ENCODE peak calls at places on chromosomes 13 and 19, in four cellular contexts. M is uterus, A is lower leg skin, C is endothelial cell of umbilical vein. W is an unnamed sample.
A peak's percentile ranks its signal among the peaks of the same experiment; 100 is the strongest.

GRCh38 chr19:44653977-44654784 is 10.5 kb downstream of the PVR start:
- DNase-seq in M (peak; percentile 43), A (peak; percentile 91), C (peak; percentile 48), W (peak; percentile 48)

GRCh38 chr13:41577437-41577836 is 120.1 kb downstream of the RGCC start:
- DNase-seq in A (peak; percentile 90), M (no peak), C (no peak), W (no peak)

GRCh38 chr13:111202745-111203144 is 87.6 kb downstream of the ARHGEF7 start:
- DNase-seq in C (peak; percentile 99), M (peak; percentile 51), A (no peak), W (no peak)

GRCh38 chr13:112510002-112510780 is 77.8 kb downstream of the TUBGCP3 start:
- DNase-seq in C (peak; percentile 53), A (no peak), M (no peak), W (no peak)

GRCh38 chr19:21586341-21587116 is 81.1 kb downstream of the ZNF429 start:
- DNase-seq in A (no peak), C (no peak), M (no peak), W (peak; percentile 57)

GRCh38 chr13:92017737-92018136 is 619.3 kb downstream of the GPC5 start:
- DNase-seq in A (no peak), C (no peak), M (no peak), W (no peak)

GRCh38 chr13:58883405-58883804 is 1251.9 kb downstream of the PCDH17 start:
- DNase-seq in A (no peak), C (no peak), M (no peak), W (no peak)

GRCh38 chr19:1941146-1942077 is at the start of gene CSNK1G2:
- DNase-seq in C (no peak), M (peak; percentile 43), A (peak; percentile 92), W (peak; percentile 49)

GRCh38 chr19:19004144-19004543 is 29.2 kb downstream of the SUGP2 start:
- DNase-seq in A (no peak), M (no peak), C (no peak), W (no peak)

GRCh38 chr13:112885782-112886268 is 83.2 kb upstream of the MCF2L start:
- DNase-seq in A (no peak), M (peak; percentile 65), C (peak; percentile 83), W (peak; percentile 68)

GRCh38 chr13:34942732-34943674 is 933 bp downstream of the NBEA start:
- DNase-seq in M (peak; percentile 20), A (peak; percentile 84), C (peak; percentile 19), W (peak; percentile 33)

GRCh38 chr13:65615506-65615905 is 1614.6 kb downstream of the PCDH9 start:
- DNase-seq in C (no peak), M (no peak), A (no peak), W (no peak)

GRCh38 chr19:12495002-12495802 is 10.6 kb upstream of the ZNF709 start:
- DNase-seq in M (peak; percentile 92), C (peak; percentile 86), A (peak; percentile 99), W (peak; percentile 89)

GRCh38 chr19:34962945-34963530 is 991 bp downstream of the ZNF792 start:
- DNase-seq in M (no peak), A (peak; percentile 81), C (peak; percentile 67), W (no peak)

GRCh38 chr19:34961775-34962174 is 2.3 kb downstream of the ZNF792 start:
- DNase-seq in A (peak; percentile 54), C (no peak), M (no peak), W (no peak)

GRCh38 chr19:34964598-34964997 is 569 bp upstream of the ZNF792 start:
- DNase-seq in A (peak; percentile 53), M (no peak), C (no peak), W (no peak)

GRCh38 chr19:34962281-34962944 is 1.6 kb downstream of the ZNF792 start:
- DNase-seq in M (peak; percentile 32), A (peak; percentile 65), C (peak; percentile 95), W (no peak)

GRCh38 chr19:34963531-34964406 is at the start of gene ZNF792:
- DNase-seq in M (peak; percentile 54), A (peak; percentile 92), C (peak; percentile 79), W (peak; percentile 49)
- TF ChIP-seq POLR2A in M (no peak), A (no peak), C (peak; percentile 42), W (no peak)

GRCh38 chr13:20175907-20176652 is 15.2 kb upstream of the GJA3 start:
- DNase-seq in C (no peak), M (no peak), A (no peak), W (no peak)

GRCh38 chr13:20177049-20177831 is 15.5 kb downstream of the GJB2 start:
- DNase-seq in M (no peak), A (no peak), C (no peak), W (no peak)

GRCh38 chr13:20175406-20175794 is 14.5 kb upstream of the GJA3 start:
- DNase-seq in M (no peak), A (no peak), C (no peak), W (no peak)

GRCh38 chr13:20173121-20173746 is 12.4 kb upstream of the GJA3 start:
- DNase-seq in A (no peak), C (no peak), M (no peak), W (no peak)

GRCh38 chr13:20174656-20175405 is 14.0 kb upstream of the GJA3 start:
- DNase-seq in A (peak; percentile 96), C (peak; percentile 73), M (peak; percentile 76), W (no peak)
- TF ChIP-seq POLR2A in A (no peak), C (no peak), M (no peak), W (no peak)

DNA sequence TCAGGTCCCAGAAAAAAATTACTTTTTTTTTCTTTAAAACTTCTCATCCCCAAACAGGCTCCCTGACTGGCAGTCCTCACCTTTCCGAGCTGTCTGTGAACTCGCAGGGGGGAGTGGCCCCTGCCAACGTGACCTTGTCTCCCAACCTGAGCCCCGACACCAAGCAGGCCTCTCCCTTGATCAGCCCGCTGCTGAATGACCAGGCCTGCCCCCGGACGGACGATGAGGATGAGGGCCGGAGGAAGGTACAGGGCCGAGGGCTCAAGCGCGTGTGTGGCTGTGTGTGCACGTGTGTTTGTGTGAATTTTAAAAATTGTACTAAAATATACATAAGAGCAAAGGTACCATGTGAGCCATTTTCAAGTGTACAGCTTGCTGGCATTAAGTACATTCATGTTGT is 167.6 kb downstream of the STK24 start:
- DNase-seq in A (peak; percentile 56), C (no peak), M (no peak), W (no peak)
- TF ChIP-seq POLR2A in A (no peak), C (no peak), M (no peak), W (no peak)

DNA sequence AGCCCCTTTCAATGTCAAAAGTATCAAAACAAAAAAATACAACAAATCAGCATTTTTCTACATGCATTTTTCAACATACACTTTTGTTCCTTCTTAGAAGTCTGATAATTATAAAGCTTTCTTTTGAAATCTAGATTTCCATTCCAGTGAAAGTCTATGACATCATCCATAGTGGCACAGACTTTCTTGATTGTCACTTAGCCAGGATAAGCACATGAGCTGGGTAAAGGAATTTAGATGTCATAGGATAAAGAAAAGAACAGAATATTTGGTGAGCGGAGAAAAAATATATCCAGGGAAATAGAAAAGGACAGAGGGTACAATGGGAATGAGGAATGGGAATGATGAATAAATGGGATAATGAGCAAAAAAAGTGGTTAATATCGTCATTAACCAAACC is 15.1 kb upstream of the TRPC4 start:
- DNase-seq in A (no peak), C (no peak), M (no peak), W (no peak)
- TF ChIP-seq POLR2A in A (no peak), C (no peak), M (no peak), W (no peak)

GRCh38 chr19:16142032-16142580 is 1.4 kb upstream of the HSH2D start:
- DNase-seq in C (no peak), A (no peak), M (no peak), W (no peak)

GRCh38 chr19:16144216-16144581 is 714 bp downstream of the HSH2D start:
- DNase-seq in C (no peak), A (no peak), M (no peak), W (no peak)

GRCh38 chr19:16141043-16141442 is 2.4 kb upstream of the HSH2D start:
- DNase-seq in A (no peak), C (no peak), M (no peak), W (no peak)

GRCh38 chr19:16146112-16146511 is 2.6 kb downstream of the HSH2D start:
- DNase-seq in M (no peak), C (no peak), A (no peak), W (no peak)

DNA sequence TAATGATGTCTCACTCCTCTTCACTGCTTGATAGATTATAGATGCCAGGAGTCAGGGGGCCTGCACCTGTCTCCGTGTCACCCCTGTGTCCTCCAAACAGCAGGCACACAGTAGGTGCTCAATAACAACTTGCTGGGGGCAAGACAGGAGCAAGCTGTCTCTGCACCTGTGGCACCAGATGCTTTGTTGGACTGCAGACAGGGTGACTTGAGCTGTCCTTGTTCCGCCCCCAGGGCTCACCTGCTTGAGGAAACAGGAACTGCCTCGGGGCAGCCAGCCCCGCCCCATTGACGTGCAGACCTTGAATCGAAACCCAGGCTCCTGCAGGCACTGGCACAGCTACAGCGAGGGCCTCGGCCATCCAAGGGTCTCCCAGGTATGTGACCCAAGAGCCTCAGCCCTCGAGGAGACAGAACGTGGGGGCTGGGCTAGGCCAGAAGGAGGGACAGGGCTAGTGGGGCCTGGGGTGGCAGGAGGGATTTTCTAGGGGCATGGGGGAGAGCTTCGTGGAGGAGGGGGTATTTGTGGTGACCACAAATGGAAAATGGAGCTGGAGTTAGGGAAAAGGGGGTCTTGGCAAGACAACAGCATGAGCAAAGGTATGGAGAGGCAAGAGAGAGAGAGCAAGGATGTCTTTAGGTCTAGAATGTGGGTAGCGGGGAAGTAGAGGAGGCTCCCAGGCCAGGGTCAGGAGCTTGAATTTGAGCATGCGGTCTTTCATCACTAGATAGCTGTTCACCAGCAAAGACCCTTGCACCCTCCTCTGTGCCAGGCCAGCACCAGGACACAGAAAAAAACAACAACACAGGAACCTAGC is at the start of gene HSH2D:
- DNase-seq in M (no peak), A (peak; percentile 89), C (no peak), W (no peak)
- TF ChIP-seq POLR2A in M (no peak), A (no peak), C (no peak), W (no peak)

GRCh38 chr19:49149652-49150105 is 5.5 kb downstream of the HRC start:
- DNase-seq in C (peak; percentile 75), M (peak; percentile 70), A (peak; percentile 94), W (peak; percentile 62)

GRCh38 chr19:49147923-49148682 is 7.1 kb downstream of the HRC start:
- DNase-seq in M (peak; percentile 47), C (peak; percentile 50), A (no peak), W (no peak)

GRCh38 chr19:49150106-49150943 is 4.9 kb downstream of the HRC start:
- DNase-seq in A (peak; percentile 96), C (peak; percentile 83), M (peak; percentile 75), W (peak; percentile 87)

GRCh38 chr19:49150944-49151243 is 4.3 kb downstream of the HRC start:
- DNase-seq in C (no peak), A (no peak), M (no peak), W (no peak)

GRCh38 chr19:49148784-49149651 is 6.2 kb downstream of the HRC start:
- DNase-seq in M (peak; percentile 98), C (peak; percentile 91), A (peak; percentile 99), W (peak; percentile 99)
- TF ChIP-seq POLR2A in M (peak; percentile 77), C (no peak), A (no peak), W (no peak)

GRCh38 chr19:3210347-3211017 is 14.0 kb upstream of the CELF5 start:
- DNase-seq in A (no peak), C (peak; percentile 40), M (no peak), W (no peak)
- TF ChIP-seq POLR2A in A (no peak), C (no peak), M (no peak), W (no peak)

W was measured in ovary.